ENCODE peak calls at places on chromosomes 12 and 14, in eight cellular contexts. Y is SK-N-SH, S is A549, D is WTC11, O is endothelial cell of umbilical vein, B is HCT116, L is K562, V is H1. M is an unnamed sample.

GRCh38 chr12:119182701-119183493 is 4.2 kb downstream of the HSPB8 start:
- DNase-seq in D (no peak), L (no peak), V (no peak), O (peak; percentile 16), Y (no peak), S (peak; percentile 28), B (no peak), M (no peak)

GRCh38 chr14:95935228-95935822 is 58.7 kb downstream of the TUNAR start:
- DNase-seq in B (no peak), Y (no peak), O (peak; percentile 19), V (no peak), L (peak; percentile 14), S (no peak), D (peak; percentile 48), M (peak; percentile 39)

GRCh38 chr12:1691123-1692007 is 495 bp downstream of the ADIPOR2 start:
- DNase-seq in S (no peak), O (peak; percentile 39), Y (no peak), V (peak; percentile 13), B (no peak), D (peak; percentile 78), L (no peak), M (peak; percentile 76)

GRCh38 chr14:52014601-52015267 is 25.4 kb downstream of the RTRAF start:
- DNase-seq in O (no peak), B (no peak), D (no peak), Y (peak; percentile 62), V (no peak), S (no peak), L (no peak), M (no peak)

GRCh38 chr12:110266980-110267620 is 13.9 kb upstream of the ATP2A2 start:
- DNase-seq in Y (peak; percentile 53), V (no peak), O (peak; percentile 75), L (peak; percentile 27), B (no peak), S (peak; percentile 83), D (no peak), M (no peak)

GRCh38 chr14:98130691-98131090 is 1141.3 kb downstream of the BCL11B start:
- DNase-seq in S (no peak), L (no peak), D (no peak), V (no peak), O (no peak), Y (no peak), B (no peak), M (no peak)

GRCh38 chr14:94989417-94989816 is 167.9 kb downstream of the DICER1 start:
- DNase-seq in O (no peak), S (no peak), Y (no peak), V (no peak), B (no peak), D (no peak), L (no peak), M (no peak)

GRCh38 chr12:122860854-122861585 is 25.8 kb downstream of the HIP1R start:
- DNase-seq in B (no peak), S (no peak), O (no peak), L (no peak), Y (peak; percentile 33), D (peak; percentile 7), V (no peak), M (no peak)

GRCh38 chr14:38197761-38198345 is 9.9 kb upstream of the SSTR1 start:
- DNase-seq in D (no peak), L (no peak), B (no peak), O (no peak), Y (no peak), S (no peak), V (no peak), M (no peak)

GRCh38 chr14:55841625-55842024 is 261.6 kb downstream of the KTN1 start:
- DNase-seq in Y (no peak), O (no peak), D (no peak), V (no peak), S (no peak), B (no peak), L (no peak), M (no peak)

GRCh38 chr12:101696477-101697196 is 803 bp upstream of the CHPT1 start:
- DNase-seq in L (peak; percentile 75), D (no peak), Y (peak; percentile 48), B (no peak), V (no peak), O (no peak), S (no peak), M (peak; percentile 95)

GRCh38 chr14:93036652-93037341 is 78.9 kb downstream of the ITPK1 start:
- DNase-seq in S (peak; percentile 21), D (no peak), Y (no peak), V (no peak), L (no peak), B (no peak), O (peak; percentile 27), M (peak; percentile 33)

GRCh38 chr12:102963796-102964195 is 6.3 kb downstream of the ASCL1 start:
- DNase-seq in L (no peak), Y (no peak), D (no peak), B (no peak), V (no peak), S (no peak), O (no peak), M (no peak)

GRCh38 chr12:11906284-11906935 is 164.3 kb upstream of the BCL2L14 start:
- DNase-seq in B (no peak), Y (no peak), D (no peak), V (no peak), S (no peak), O (no peak), L (no peak), M (no peak)

GRCh38 chr12:1917172-1918070 is 1.0 kb downstream of the CACNA2D4 start:
- DNase-seq in V (no peak), S (no peak), Y (peak; percentile 27), L (peak; percentile 25), D (no peak), O (no peak), B (no peak), M (peak; percentile 88)

GRCh38 chr12:20097561-20097960 is 270.8 kb upstream of the PDE3A start:
- DNase-seq in L (no peak), Y (no peak), B (no peak), V (no peak), D (no peak), O (peak; percentile 52), S (no peak), M (no peak)

GRCh38 chr12:114769634-114770033 is 85.7 kb upstream of the TBX3 start:
- DNase-seq in L (no peak), S (no peak), V (no peak), Y (no peak), O (no peak), D (no peak), B (no peak), M (no peak)

GRCh38 chr14:26401170-26401968 is 196.5 kb downstream of the NOVA1 start:
- DNase-seq in S (no peak), V (no peak), Y (no peak), B (no peak), L (no peak), D (no peak), O (no peak), M (no peak)

GRCh38 chr14:102280376-102280962 is 24.5 kb downstream of the MOK start:
- DNase-seq in S (peak; percentile 77), V (no peak), Y (no peak), O (no peak), D (no peak), L (no peak), B (no peak), M (peak; percentile 80)

GRCh38 chr14:73237219-73237785 is at the start of gene PAPLN:
- DNase-seq in Y (peak; percentile 73), V (no peak), S (peak; percentile 68), D (no peak), B (peak; percentile 8), L (peak; percentile 29), O (no peak), M (peak; percentile 42)

GRCh38 chr14:68547305-68548193 is 245.3 kb downstream of the ZFP36L1 start:
- DNase-seq in V (no peak), D (no peak), L (no peak), S (peak; percentile 83), Y (no peak), O (no peak), B (peak; percentile 85), M (no peak)

GRCh38 chr14:21168055-21168454 is 12.2 kb upstream of the OR5AU1 start:
- DNase-seq in L (no peak), S (no peak), D (no peak), Y (no peak), B (no peak), V (no peak), O (no peak), M (no peak)

GRCh38 chr12:25557830-25558436 is 4.8 kb upstream of the LMNTD1 start:
- DNase-seq in L (peak; percentile 23), V (no peak), Y (peak; percentile 8), D (peak; percentile 12), O (peak; percentile 42), B (peak; percentile 54), S (peak; percentile 48), M (peak; percentile 70)

GRCh38 chr12:68319988-68320623 is 12.1 kb downstream of the MDM1 start:
- DNase-seq in S (no peak), B (no peak), D (no peak), O (no peak), L (peak; percentile 14), Y (no peak), V (no peak), M (no peak)
- TF ChIP-seq MAX in S (no peak), B (no peak), D (no peak), O (no peak), L (no peak), Y (no peak), V (no peak), M (no peak)

GRCh38 chr12:4119157-4119761 is 154.3 kb upstream of the CCND2 start:
- DNase-seq in O (no peak), V (no peak), S (no peak), L (no peak), B (no peak), Y (no peak), D (no peak), M (no peak)
- TF ChIP-seq MAX in O (no peak), V (no peak), S (no peak), L (no peak), B (no peak), Y (no peak), D (no peak), M (no peak)

DNA sequence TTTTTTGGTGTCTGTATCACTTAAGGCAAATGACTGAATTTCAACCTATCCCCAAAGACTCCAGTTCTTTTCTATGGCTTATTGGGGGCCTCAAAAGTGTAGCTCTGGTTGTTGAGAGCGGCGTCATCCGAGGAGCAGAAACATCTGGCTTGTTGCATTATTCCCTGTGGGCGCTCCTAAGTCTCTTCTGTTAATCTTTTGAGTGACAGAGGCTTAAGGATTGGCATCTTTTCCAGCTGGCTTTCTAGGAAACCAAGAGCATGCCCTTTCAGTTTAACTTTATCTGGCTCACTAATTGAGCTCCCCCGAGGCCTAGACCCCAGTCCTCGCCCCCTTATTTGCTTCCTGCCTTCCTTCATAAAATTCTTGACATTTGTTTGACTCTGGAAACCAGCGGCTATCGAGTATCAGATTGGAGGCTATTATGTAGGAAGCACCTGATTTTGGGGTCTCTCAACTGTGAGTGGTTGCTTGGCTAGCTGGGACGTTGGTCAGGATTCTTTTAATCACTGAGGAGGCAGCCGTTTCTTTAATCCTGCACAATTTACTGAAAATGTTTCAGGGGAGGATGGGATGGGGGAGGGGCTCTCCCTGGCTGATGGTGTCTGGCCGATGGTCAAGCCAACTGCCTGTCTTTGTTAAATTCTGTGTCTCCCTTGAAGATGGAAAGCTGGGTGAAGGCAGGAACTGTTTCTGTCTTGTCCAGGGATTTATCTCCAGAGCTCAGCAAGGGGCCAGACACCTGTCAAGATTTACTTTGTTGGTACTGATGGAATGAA is 3.1 kb downstream of the SMOC1 start:
- DNase-seq in B (no peak), D (no peak), S (no peak), O (no peak), Y (peak; percentile 45), L (no peak), V (no peak), M (no peak)
- TF ChIP-seq MAX in B (no peak), D (no peak), S (no peak), O (no peak), Y (no peak), L (no peak), V (no peak), M (no peak)

GRCh38 chr14:99551034-99551922 is 52.7 kb downstream of the CCDC85C start:
- DNase-seq in L (no peak), D (no peak), Y (no peak), S (no peak), O (no peak), B (no peak), V (no peak), M (no peak)
- TF ChIP-seq MAX in L (no peak), D (no peak), Y (no peak), S (no peak), O (no peak), B (no peak), V (no peak), M (no peak)